ENCODE peak calls at places on chromosomes 16 and 17, in four cellular contexts. X is mesenchymal stem cell, J is IMR-90, Z is mesendoderm. A is an unnamed sample. For H3K4me1, the result is how much of the 10 kb centered on the place peaks cover.

GRCh38 chr17:78104540-78104941 is 24.0 kb downstream of the TMC6 start:
- DNase-seq in Z (no peak), J (no peak), X (no peak), A (no peak)

GRCh38 chr17:33292184-33292980 is 713 bp downstream of the ASIC2 start:
- DNase-seq in X (peak), J (peak), Z (peak), A (peak)

GRCh38 chr16:81650982-81651562 is 128.0 kb upstream of the PLCG2 start:
- DNase-seq in Z (peak), X (no peak), J (no peak), A (peak)

GRCh38 chr17:20206591-20206990 is 197.4 kb downstream of the SPECC1 start:
- DNase-seq in Z (no peak), J (peak), X (peak), A (no peak)

GRCh38 chr17:360141-360705 is 7.6 kb upstream of the RPH3AL start:
- DNase-seq in X (no peak), J (no peak), Z (no peak), A (no peak)

GRCh38 chr17:36590082-36590481 is 1.6 kb upstream of the DHRS11 start:
- DNase-seq in X (peak), Z (no peak), J (peak), A (no peak)

GRCh38 chr17:182164-182751 is 808 bp upstream of the DOC2B start:
- DNase-seq in X (no peak), Z (no peak), J (no peak), A (no peak)

GRCh38 chr16:27951752-27952151 is 111.8 kb downstream of the GSG1L start:
- DNase-seq in X (no peak), J (peak), Z (no peak), A (no peak)

GRCh38 chr17:30594223-30594952 is 117.2 kb downstream of the GOSR1 start:
- DNase-seq in X (no peak), J (no peak), Z (no peak), A (no peak)

GRCh38 chr17:19347323-19348080 is 15.0 kb downstream of the B9D1 start:
- DNase-seq in Z (no peak), J (no peak), X (no peak), A (no peak)

GRCh38 chr16:84362410-84362809 is 5.9 kb upstream of the ATP2C2 start:
- DNase-seq in Z (peak), J (no peak), X (no peak), A (peak)

GRCh38 chr17:21243516-21244303 is 9.5 kb downstream of the NATD1 start:
- DNase-seq in Z (peak), J (no peak), X (no peak), A (no peak)

GRCh38 chr17:5539286-5539685 is 45.0 kb downstream of the NLRP1 start:
- DNase-seq in X (no peak), Z (no peak), J (no peak), A (no peak)

GRCh38 chr17:32283745-32284207 is 18.1 kb downstream of the RHBDL3 start:
- DNase-seq in Z (no peak), X (peak), J (peak), A (no peak)

DNA sequence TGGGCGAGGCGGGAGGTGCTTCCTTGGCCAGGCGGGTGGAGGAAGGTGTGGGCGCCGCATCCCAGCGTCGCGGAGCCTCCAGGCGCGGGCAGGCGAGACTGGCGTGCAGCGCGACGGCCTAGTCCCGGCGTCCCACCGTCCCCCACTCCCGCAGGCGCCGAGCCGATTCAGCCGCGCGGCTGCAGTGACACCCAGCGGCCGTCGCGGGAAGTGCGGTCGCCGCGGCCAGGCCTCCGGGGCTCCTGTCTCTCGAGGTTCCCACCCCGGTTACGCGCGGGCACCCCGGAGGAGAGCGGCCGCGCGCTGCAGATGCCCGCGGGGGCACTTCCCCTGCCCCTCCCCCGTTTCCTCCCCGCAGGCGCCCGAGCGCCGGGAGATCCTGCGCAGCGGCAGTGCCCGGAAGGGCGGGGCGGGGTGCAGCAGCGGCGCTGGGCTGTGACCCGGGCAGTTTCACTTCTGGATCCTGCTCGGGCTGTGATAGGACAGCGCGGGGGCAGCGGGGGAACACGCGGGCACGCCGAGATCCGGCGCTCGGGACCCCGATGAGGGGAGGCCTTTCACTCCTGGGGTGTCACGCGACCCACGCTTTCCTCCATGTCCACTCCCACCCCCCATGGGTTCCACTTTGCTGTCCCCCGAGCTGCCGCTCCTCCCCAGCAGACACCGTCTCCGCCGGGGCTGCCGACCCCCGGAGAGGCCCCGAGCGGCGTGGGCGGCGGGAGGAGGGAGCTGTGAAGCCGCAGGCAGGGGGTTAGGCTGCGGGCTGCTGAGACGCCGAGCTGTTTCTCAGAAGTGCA is 16.6 kb downstream of the GRB7 start:
- DNase-seq in Z (peak), X (peak), J (peak), A (peak)
- H3K4ac ChIP-seq in Z (peak), X (peak), J (peak), A (no peak)

GRCh38 chr16:49557070-49557446 is 183.5 kb downstream of the C16orf78 start:
- DNase-seq in X (no peak), J (no peak), Z (peak), A (peak)

GRCh38 chr16:49558451-49558850 is 184.8 kb downstream of the C16orf78 start:
- DNase-seq in J (no peak), Z (no peak), X (no peak), A (no peak)

GRCh38 chr16:49559242-49559641 is 185.6 kb downstream of the C16orf78 start:
- DNase-seq in Z (peak), J (no peak), X (no peak), A (no peak)

GRCh38 chr16:49560018-49560830 is 186.6 kb downstream of the C16orf78 start:
- DNase-seq in Z (peak), J (no peak), X (no peak), A (no peak)

DNA sequence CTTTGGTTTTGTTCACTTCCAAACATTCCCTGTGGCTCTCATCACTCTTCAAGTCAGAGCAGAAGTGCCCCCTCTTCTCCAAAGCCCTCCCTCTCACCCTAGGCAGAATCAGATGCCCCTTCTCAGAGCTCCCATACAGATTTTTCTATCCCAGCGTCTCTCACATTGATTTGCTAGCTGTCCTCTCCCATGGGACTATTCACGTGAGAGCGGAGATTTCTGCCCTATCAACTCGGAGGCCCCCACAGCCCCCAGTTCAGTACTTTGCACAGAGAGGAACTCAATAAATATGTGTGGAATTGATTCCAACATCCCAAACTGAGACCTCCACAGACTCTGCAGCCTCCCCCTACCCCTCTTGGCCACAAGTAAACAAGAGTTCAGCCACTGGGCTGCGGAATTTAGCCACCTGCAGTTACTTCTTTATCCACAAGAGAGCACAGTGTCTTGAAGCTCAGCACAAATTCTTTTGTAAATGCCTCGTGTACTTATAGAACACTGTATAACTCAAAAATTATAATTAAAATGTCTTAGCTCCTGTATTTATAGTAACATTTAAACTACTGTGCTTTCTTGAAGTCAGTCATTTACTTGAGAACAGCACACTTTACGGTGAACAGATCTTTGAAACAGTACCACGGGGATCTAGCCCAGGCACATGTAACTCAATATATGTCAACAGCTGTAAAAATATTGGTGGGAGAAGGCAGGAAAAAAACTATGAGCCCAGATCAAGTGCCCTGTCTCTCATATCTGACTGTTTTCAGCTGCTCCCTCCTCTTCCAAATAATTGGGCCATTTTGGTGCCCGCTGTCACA is 182.9 kb downstream of the C16orf78 start:
- DNase-seq in J (peak), X (peak), Z (peak), A (peak)
- H3K9ac ChIP-seq in J (no peak), X (no peak), Z (peak), A (no peak)

GRCh38 chr16:4615389-4616046 is 830 bp upstream of the UBALD1 start:
- DNase-seq in X (no peak), Z (no peak), J (no peak), A (no peak)
- H3K4me1 ChIP-seq in X (under half), Z (under half), J (under half), A (under half)

GRCh38 chr17:80270836-80271235 is 10.2 kb downstream of the RNF213 start:
- DNase-seq in X (peak), Z (peak), J (no peak), A (peak)

GRCh38 chr17:80277751-80278671 is 17.4 kb downstream of the RNF213 start:
- DNase-seq in Z (no peak), X (no peak), J (no peak), A (no peak)

GRCh38 chr17:80272366-80272765 is 11.7 kb downstream of the RNF213 start:
- DNase-seq in X (no peak), Z (no peak), J (no peak), A (no peak)

GRCh38 chr17:80274317-80274716 is 13.7 kb downstream of the RNF213 start:
- DNase-seq in X (no peak), J (no peak), Z (peak), A (no peak)

DNA sequence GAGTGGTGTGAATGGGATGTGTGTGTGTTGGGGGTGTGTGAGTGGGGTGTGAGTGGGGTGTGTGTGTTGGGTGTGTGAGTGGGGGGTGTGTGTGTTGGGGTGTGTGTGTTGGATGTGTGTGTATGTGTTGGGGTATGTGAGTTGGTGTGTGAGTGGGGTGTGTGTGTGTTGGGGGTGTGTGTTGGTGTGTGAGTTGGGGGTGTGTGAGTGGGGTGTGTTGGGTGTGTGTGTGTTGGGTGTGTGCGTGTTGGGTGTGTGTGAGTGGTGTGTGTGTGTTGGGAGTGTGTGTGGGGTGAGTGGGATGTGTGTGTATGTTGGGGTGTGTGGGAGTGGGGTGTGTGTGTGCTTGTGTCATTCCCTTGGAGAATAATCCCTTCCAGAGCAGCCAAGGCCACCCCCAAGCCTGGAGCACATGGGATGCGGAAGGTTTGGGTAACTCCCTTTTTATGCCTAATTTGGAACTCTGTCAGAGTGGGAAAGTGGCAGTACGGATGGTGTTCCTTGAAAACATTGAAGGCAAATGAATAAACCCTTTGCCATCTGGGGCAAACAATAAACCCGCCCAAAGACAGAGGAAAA is 14.3 kb downstream of the RNF213 start:
- DNase-seq in X (no peak), Z (no peak), J (no peak), A (no peak)
- H3K4ac ChIP-seq in X (no peak), Z (no peak), J (no peak), A (no peak)

GRCh38 chr16:31086629-31086906 is 2.2 kb downstream of the PRSS53 start:
- DNase-seq in J (no peak), Z (no peak), X (no peak), A (no peak)

GRCh38 chr16:31085371-31085770 is 3.4 kb downstream of the PRSS53 start:
- DNase-seq in Z (no peak), J (no peak), X (no peak), A (no peak)

GRCh38 chr16:31087481-31087880 is 1.3 kb downstream of the PRSS53 start:
- DNase-seq in X (no peak), J (no peak), Z (no peak), A (no peak)

GRCh38 chr16:31084584-31085298 is 4.0 kb downstream of the PRSS53 start:
- DNase-seq in J (no peak), Z (no peak), X (no peak), A (no peak)

GRCh38 chr16:31085873-31086628 is 2.7 kb downstream of the PRSS53 start:
- DNase-seq in X (no peak), J (no peak), Z (no peak), A (no peak)
- H3K9ac ChIP-seq in X (no peak), J (no peak), Z (no peak), A (no peak)

GRCh38 chr16:68090109-68090508 is 4.9 kb downstream of the NFATC3 start:
- DNase-seq in X (no peak), J (no peak), Z (no peak), A (no peak)
- H3K4me1 ChIP-seq in X (under half), J (under half), Z (under half), A (under half)

GRCh38 chr17:17873450-17873991 is 36.7 kb upstream of the SREBF1 start:
- DNase-seq in Z (no peak), X (no peak), J (no peak), A (no peak)

GRCh38 chr17:17880577-17881196 is 43.9 kb upstream of the SREBF1 start:
- DNase-seq in X (no peak), Z (no peak), J (no peak), A (no peak)

GRCh38 chr17:17876959-17877547 is 40.3 kb upstream of the SREBF1 start:
- DNase-seq in Z (no peak), X (peak), J (peak), A (no peak)

GRCh38 chr17:17874478-17874877 is 37.7 kb upstream of the SREBF1 start:
- DNase-seq in J (peak), Z (peak), X (peak), A (no peak)

GRCh38 chr17:17877548-17878358 is 41.0 kb upstream of the SREBF1 start:
- DNase-seq in J (peak), Z (peak), X (peak), A (peak)
- H3K4ac ChIP-seq in J (peak), Z (no peak), X (no peak), A (no peak)

DNA sequence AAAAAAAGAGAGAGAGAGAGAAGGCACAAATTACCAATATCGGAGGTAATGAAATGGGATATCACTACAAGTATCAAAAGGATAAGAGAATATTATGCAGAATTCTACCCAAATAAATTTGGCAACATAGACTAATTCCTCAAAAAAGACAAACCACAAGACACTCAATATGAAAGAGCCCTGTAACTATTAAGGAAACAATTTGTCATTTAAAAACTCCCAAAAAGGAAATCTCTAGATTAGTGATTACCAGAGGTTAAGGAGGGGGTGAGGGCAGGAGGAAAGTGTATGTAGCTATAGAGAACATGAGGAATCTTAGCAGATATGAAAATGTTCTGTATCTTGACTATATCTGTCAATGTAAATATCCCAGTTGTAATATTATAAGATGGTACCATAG is 54.0 kb downstream of the CFDP1 start:
- DNase-seq in X (no peak), J (no peak), Z (no peak), A (no peak)
- H3K9ac ChIP-seq in X (peak), J (no peak), Z (no peak), A (no peak)

DNA sequence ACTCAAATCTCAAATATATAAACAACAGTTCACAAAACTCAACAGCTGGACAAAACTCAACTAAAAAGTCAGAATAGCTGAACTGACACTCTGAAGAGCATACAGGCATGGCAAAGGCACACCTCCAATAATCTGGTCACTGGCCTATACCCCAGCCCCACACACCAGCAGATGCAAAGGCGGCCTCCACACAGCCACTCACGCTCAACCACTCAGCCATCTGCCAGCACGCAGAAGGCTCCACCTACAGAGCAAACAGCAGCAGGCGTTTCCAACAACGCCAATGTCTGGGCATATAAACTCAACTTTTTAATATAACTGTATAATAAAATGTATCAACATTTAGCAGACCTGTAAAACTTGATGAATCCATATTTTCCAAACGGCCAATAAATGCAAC is 17.2 kb downstream of the USP7 start:
- DNase-seq in J (no peak), Z (no peak), X (no peak), A (no peak)
- H3K4me1 ChIP-seq in J (under half), Z (under half), X (under half), A (under half)

DNA sequence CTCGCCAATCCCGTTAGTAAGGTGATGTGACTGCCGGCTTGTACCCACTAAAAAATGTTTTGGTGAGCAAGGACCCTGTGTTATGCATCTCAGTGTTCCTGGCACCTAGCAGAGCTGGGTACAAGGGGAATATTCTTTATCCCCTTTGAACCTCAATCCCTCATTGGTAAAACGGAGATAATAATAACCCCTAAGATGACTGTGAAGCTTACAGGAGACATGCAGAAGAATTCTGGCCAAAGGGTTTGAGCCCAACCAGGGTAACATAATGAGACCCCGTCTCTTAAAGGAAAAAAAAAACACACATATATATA is 896 bp downstream of the GGA2 start:
- DNase-seq in Z (peak), X (no peak), J (no peak), A (no peak)
- H3K4ac ChIP-seq in Z (no peak), X (no peak), J (peak), A (no peak)

A was measured in neuronal stem cell.